ENCODE peak calls at places on chromosomes 1 and 21, in five cellular contexts. W, V, J, Y and D are unnamed samples. For H3K36me3, the result is how much of the 10 kb centered on the place peaks cover.

GRCh38 chr1:76018045-76018444 is 56.5 kb upstream of the ST6GALNAC3 start:
- DNase-seq in W (no peak), Y (no peak), J (no peak), V (no peak), D (no peak)

GRCh38 chr21:16570856-16571255 is 841.1 kb downstream of the USP25 start:
- DNase-seq in Y (no peak), V (no peak), J (no peak), W (no peak), D (no peak)

GRCh38 chr1:89945852-89946476 is 48.9 kb upstream of the ZNF326 start:
- DNase-seq in Y (no peak), W (no peak), J (no peak), V (no peak), D (no peak)

GRCh38 chr1:2429780-2430591 is 17.6 kb upstream of the PEX10 start:
- DNase-seq in W (no peak), V (no peak), J (no peak), Y (no peak), D (no peak)

GRCh38 chr1:31036749-31037500 is 28.6 kb downstream of the PUM1 start:
- DNase-seq in J (no peak), Y (no peak), W (no peak), V (no peak), D (no peak)

GRCh38 chr1:200771625-200772555 is 33.2 kb downstream of the CAMSAP2 start:
- DNase-seq in W (no peak), J (no peak), Y (no peak), V (no peak), D (no peak)

GRCh38 chr1:182095946-182096345 is 34.4 kb upstream of the ZNF648 start:
- DNase-seq in Y (no peak), J (no peak), W (no peak), V (no peak), D (no peak)

GRCh38 chr1:116880952-116881351 is 28.8 kb upstream of the PTGFRN start:
- DNase-seq in W (no peak), Y (no peak), V (peak), J (peak), D (no peak)

GRCh38 chr1:115811140-115811828 is 29.6 kb downstream of the NHLH2 start:
- DNase-seq in J (no peak), W (no peak), Y (no peak), V (no peak), D (no peak)

GRCh38 chr1:110463695-110464094 is 12.7 kb downstream of the PROK1 start:
- DNase-seq in J (no peak), W (no peak), Y (no peak), V (no peak), D (no peak)

GRCh38 chr1:39484564-39484963 is 6.9 kb upstream of the BMP8A start:
- DNase-seq in J (no peak), V (no peak), Y (no peak), W (no peak), D (no peak)

GRCh38 chr1:5986018-5986417 is 6.2 kb downstream of the NPHP4 start:
- DNase-seq in W (no peak), V (no peak), Y (no peak), J (no peak), D (no peak)

GRCh38 chr1:10694633-10695627 is 101.5 kb downstream of the CASZ1 start:
- DNase-seq in J (peak), W (peak), Y (peak), V (peak), D (peak)

GRCh38 chr1:198187973-198188588 is 31.3 kb downstream of the NEK7 start:
- DNase-seq in J (no peak), W (no peak), V (no peak), Y (no peak), D (no peak)

GRCh38 chr1:221715321-221716169 is 26.3 kb downstream of the DUSP10 start:
- DNase-seq in Y (peak), W (no peak), V (no peak), J (no peak), D (no peak)

GRCh38 chr1:154716012-154716411 is 108.0 kb upstream of the ADAR start:
- DNase-seq in W (no peak), Y (no peak), J (no peak), V (no peak), D (no peak)

GRCh38 chr1:209355415-209355814 is 228.1 kb upstream of the CAMK1G start:
- DNase-seq in W (no peak), Y (no peak), V (no peak), J (no peak), D (no peak)

GRCh38 chr1:34983700-34984355 is 1.3 kb downstream of the TMEM35B start:
- DNase-seq in W (peak), V (no peak), J (no peak), Y (no peak), D (no peak)

GRCh38 chr1:55640708-55641473 is 425.7 kb upstream of the USP24 start:
- DNase-seq in J (peak), Y (peak), W (no peak), V (peak), D (no peak)

GRCh38 chr1:162676087-162676486 is 43.8 kb downstream of the DDR2 start:
- DNase-seq in W (no peak), J (no peak), V (no peak), Y (peak), D (no peak)
- H3K4me3 ChIP-seq in W (no peak), J (no peak), V (no peak), Y (no peak), D (no peak)

DNA sequence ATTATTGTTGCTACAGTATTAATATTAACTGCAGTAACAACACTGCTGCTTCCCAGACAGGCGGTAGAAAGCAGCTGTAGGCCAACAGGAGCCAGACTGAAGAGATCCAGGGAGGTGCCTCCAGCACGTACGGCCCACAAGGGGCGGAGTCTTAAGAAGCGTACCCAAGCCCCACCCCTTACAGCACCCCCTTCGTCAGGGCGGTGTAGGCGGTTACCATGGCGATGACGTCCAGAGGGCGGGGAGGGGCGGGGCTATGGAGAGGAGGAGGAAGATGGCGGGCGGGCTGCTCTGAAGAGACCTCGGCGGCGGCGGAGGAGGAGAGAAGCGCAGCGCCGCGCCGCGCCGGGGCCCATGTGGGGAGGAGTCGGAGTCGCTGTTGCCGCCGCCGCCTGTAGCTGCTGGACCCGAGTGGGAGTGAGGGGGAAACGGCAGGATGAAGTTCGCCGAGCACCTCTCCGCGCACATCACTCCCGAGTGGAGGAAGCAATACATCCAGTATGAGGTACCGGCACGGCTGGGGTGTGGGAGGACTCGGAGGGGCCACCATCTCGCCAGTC is at the start of gene XPR1:
- DNase-seq in Y (peak), J (peak), V (peak), W (peak), D (peak)
- TF ChIP-seq CTCF in Y (no peak), J (peak), V (peak), W (peak), D (peak)

GRCh38 chr1:186982116-186982515 is 153.4 kb downstream of the PLA2G4A start:
- DNase-seq in Y (no peak), J (no peak), V (no peak), W (no peak), D (no peak)

GRCh38 chr1:186983327-186983726 is 154.6 kb downstream of the PLA2G4A start:
- DNase-seq in V (no peak), Y (peak), W (no peak), J (peak), D (no peak)

GRCh38 chr1:186977266-186977957 is 148.7 kb downstream of the PLA2G4A start:
- DNase-seq in W (no peak), Y (no peak), J (no peak), V (no peak), D (no peak)

GRCh38 chr1:186978596-186979556 is 150.1 kb downstream of the PLA2G4A start:
- DNase-seq in W (no peak), J (no peak), V (no peak), Y (no peak), D (no peak)

GRCh38 chr1:186980400-186980799 is 151.7 kb downstream of the PLA2G4A start:
- DNase-seq in W (no peak), V (no peak), J (no peak), Y (no peak), D (no peak)
- H3K36me3 ChIP-seq in W (under half), V (under half), J (under half), Y (under half), D (under half)

GRCh38 chr1:67748147-67748546 is 63.1 kb downstream of the GADD45A start:
- DNase-seq in W (no peak), V (no peak), J (no peak), Y (no peak), D (no peak)
- H3K4me3 ChIP-seq in W (no peak), V (peak), J (peak), Y (peak), D (no peak)